ENCODE peak calls at places on chromosomes 3 and 15, in seven cellular contexts. One of them, this sample, is unnamed.
A peak's percentile ranks its signal among the peaks of the same experiment; 100 is the strongest.

GRCh38 chr15:62122249-62122648 is 42.8 kb downstream of the C2CD4B start:
- DNase-seq in GM19239: no peak
- DNase-seq in GM04503: no peak
- DNase-seq in nephron progenitor cell: no peak
- DNase-seq in left lung: no peak
- DNase-seq in hippocampal formation: no peak
- DNase-seq in mesendoderm: no peak
- DNase-seq in this sample: no peak

GRCh38 chr3:185813691-185814215 is 11.1 kb downstream of the IGF2BP2 start:
- DNase-seq in GM19239: no peak
- DNase-seq in GM04503: no peak
- DNase-seq in nephron progenitor cell: no peak
- DNase-seq in left lung: no peak
- DNase-seq in hippocampal formation: no peak
- DNase-seq in mesendoderm: peak; percentile 95
- DNase-seq in this sample: no peak

GRCh38 chr3:48465531-48466378 is 19.2 kb downstream of the ATRIP start:
- DNase-seq in GM19239: peak; percentile 86
- DNase-seq in GM04503: peak; percentile 100
- DNase-seq in nephron progenitor cell: peak; percentile 86
- DNase-seq in left lung: peak; percentile 98
- DNase-seq in hippocampal formation: peak; percentile 95
- DNase-seq in mesendoderm: peak; percentile 100
- DNase-seq in this sample: no peak

GRCh38 chr3:59820352-59820934 is 770.6 kb upstream of the CFAP20DC start:
- DNase-seq in GM19239: no peak
- DNase-seq in GM04503: no peak
- DNase-seq in nephron progenitor cell: no peak
- DNase-seq in left lung: no peak
- DNase-seq in hippocampal formation: no peak
- DNase-seq in mesendoderm: no peak
- DNase-seq in this sample: no peak

GRCh38 chr3:139113231-139113749 is 68.6 kb upstream of the PRR23C start:
- DNase-seq in GM19239: no peak
- DNase-seq in GM04503: no peak
- DNase-seq in nephron progenitor cell: no peak
- DNase-seq in left lung: no peak
- DNase-seq in hippocampal formation: no peak
- DNase-seq in mesendoderm: no peak
- DNase-seq in this sample: no peak

GRCh38 chr15:48361690-48362089 is 30.5 kb downstream of the DUT start:
- DNase-seq in GM19239: no peak
- DNase-seq in GM04503: no peak
- DNase-seq in nephron progenitor cell: no peak
- DNase-seq in left lung: no peak
- DNase-seq in hippocampal formation: no peak
- DNase-seq in mesendoderm: no peak
- DNase-seq in this sample: no peak

GRCh38 chr3:36172699-36173098 is 207.6 kb upstream of the STAC start:
- DNase-seq in GM19239: no peak
- DNase-seq in GM04503: no peak
- DNase-seq in nephron progenitor cell: no peak
- DNase-seq in left lung: no peak
- DNase-seq in hippocampal formation: no peak
- DNase-seq in mesendoderm: no peak
- DNase-seq in this sample: no peak

GRCh38 chr3:170531557-170532335 is 54.1 kb downstream of the SLC7A14 start:
- DNase-seq in GM19239: no peak
- DNase-seq in GM04503: no peak
- DNase-seq in nephron progenitor cell: no peak
- DNase-seq in left lung: no peak
- DNase-seq in hippocampal formation: no peak
- DNase-seq in mesendoderm: no peak
- DNase-seq in this sample: no peak

GRCh38 chr3:52895416-52895815 is 1.9 kb downstream of the STIMATE start:
- DNase-seq in GM19239: no peak
- DNase-seq in GM04503: no peak
- DNase-seq in nephron progenitor cell: no peak
- DNase-seq in left lung: no peak
- DNase-seq in hippocampal formation: no peak
- DNase-seq in mesendoderm: no peak
- DNase-seq in this sample: no peak

GRCh38 chr15:76251717-76252116 is 59.6 kb downstream of the ETFA start:
- DNase-seq in GM19239: no peak
- DNase-seq in GM04503: no peak
- DNase-seq in nephron progenitor cell: no peak
- DNase-seq in left lung: no peak
- DNase-seq in hippocampal formation: no peak
- DNase-seq in mesendoderm: no peak
- DNase-seq in this sample: no peak

GRCh38 chr3:5226783-5227182 is 39.3 kb downstream of the EDEM1 start:
- DNase-seq in GM19239: no peak
- DNase-seq in GM04503: no peak
- DNase-seq in nephron progenitor cell: no peak
- DNase-seq in left lung: no peak
- DNase-seq in hippocampal formation: no peak
- DNase-seq in mesendoderm: no peak
- DNase-seq in this sample: no peak

GRCh38 chr3:194575484-194576210 is 57.6 kb downstream of the TMEM44 start:
- DNase-seq in GM19239: no peak
- DNase-seq in GM04503: no peak
- DNase-seq in nephron progenitor cell: no peak
- DNase-seq in left lung: no peak
- DNase-seq in hippocampal formation: no peak
- DNase-seq in mesendoderm: peak; percentile 77
- DNase-seq in this sample: no peak

GRCh38 chr15:73832657-73833056 is 40.7 kb upstream of the TBC1D21 start:
- DNase-seq in GM19239: no peak
- DNase-seq in GM04503: no peak
- DNase-seq in nephron progenitor cell: peak; percentile 20
- DNase-seq in left lung: no peak
- DNase-seq in hippocampal formation: no peak
- DNase-seq in mesendoderm: peak; percentile 33
- DNase-seq in this sample: no peak

GRCh38 chr15:26866298-26867198 is at the start of gene GABRA5:
- DNase-seq in GM19239: no peak
- DNase-seq in GM04503: no peak
- DNase-seq in nephron progenitor cell: peak; percentile 74
- DNase-seq in left lung: no peak
- DNase-seq in hippocampal formation: no peak
- DNase-seq in mesendoderm: peak; percentile 91
- DNase-seq in this sample: no peak